ENCODE peak calls at places on chromosomes 12 and 14, in four cellular contexts. M is epithelial cell of proximal tubule; T is Caco-2; V is stimulated activated CD8-positive, alpha-beta memory T cell treated with anti-CD3 and anti-CD28 coated beads, Interleukin-4, amount 100 ng/mL, for 1 hour. K is an unnamed sample.

GRCh38 chr14:55073856-55074255 is 22.4 kb downstream of the MAPK1IP1L start:
- DNase-seq in M (no peak), V (no peak), T (no peak), K (no peak)

GRCh38 chr12:85765443-85765842 is 70.8 kb downstream of the RASSF9 start:
- DNase-seq in T (no peak), V (no peak), M (no peak), K (no peak)

GRCh38 chr14:61479746-61480502 is 158.5 kb downstream of the PRKCH start:
- DNase-seq in T (no peak), V (no peak), M (no peak), K (no peak)

GRCh38 chr12:110531741-110532333 is 29.7 kb downstream of the RAD9B start:
- DNase-seq in V (no peak), M (no peak), T (no peak), K (no peak)

GRCh38 chr14:104993306-104993705 is 7.7 kb downstream of the CLBA1 start:
- DNase-seq in V (no peak), T (no peak), M (no peak), K (no peak)

GRCh38 chr12:106910202-106910601 is 45.5 kb upstream of the TMEM263 start:
- DNase-seq in M (no peak), V (no peak), T (no peak), K (no peak)

GRCh38 chr12:106251636-106252035 is 3.8 kb upstream of the CKAP4 start:
- DNase-seq in T (no peak), V (no peak), M (no peak), K (no peak)

GRCh38 chr12:123713398-123714301 is 1.5 kb downstream of the ATP6V0A2 start:
- DNase-seq in V (no peak), T (no peak), M (no peak), K (no peak)

GRCh38 chr12:92987362-92987761 is 58.3 kb upstream of the EEA1 start:
- DNase-seq in T (no peak), V (no peak), M (no peak), K (no peak)

GRCh38 chr14:69048456-69048855 is 69.4 kb upstream of the ACTN1 start:
- DNase-seq in M (no peak), V (peak; percentile 7), T (no peak), K (no peak)

GRCh38 chr14:95185452-95186392 is 28.4 kb upstream of the DICER1 start:
- DNase-seq in M (no peak), T (no peak), V (no peak), K (no peak)

GRCh38 chr14:92397140-92397815 is 74.3 kb downstream of the SLC24A4 start:
- DNase-seq in T (no peak), M (peak; percentile 65), V (no peak), K (no peak)

GRCh38 chr12:3589745-3590144 is 98.7 kb downstream of the PRMT8 start:
- DNase-seq in M (no peak), V (no peak), T (no peak), K (no peak)

GRCh38 chr12:42868291-42868690 is 278.7 kb upstream of the PRICKLE1 start:
- DNase-seq in V (no peak), T (no peak), M (no peak), K (no peak)

GRCh38 chr12:94706250-94706661 is 55.9 kb upstream of the TMCC3 start:
- DNase-seq in T (no peak), V (no peak), M (no peak), K (no peak)

GRCh38 chr14:103731916-103732867 is 16.6 kb downstream of the ZFYVE21 start:
- DNase-seq in M (no peak), T (no peak), V (no peak), K (no peak)

GRCh38 chr14:52790011-52790755 is 1.2 kb downstream of the GNPNAT1 start:
- DNase-seq in M (no peak), V (no peak), T (no peak), K (no peak)

GRCh38 chr14:69471436-69471835 is 13.1 kb upstream of the PLEKHD1 start:
- DNase-seq in T (no peak), V (no peak), M (no peak), K (no peak)

K was measured in ecto neural progenitor cell.